ENCODE peak calls at places on chromosomes 12 and 14, in five cellular contexts. H, T, M, Q and S are unnamed samples.
A peak's percentile ranks its signal among the peaks of the same experiment; 100 is the strongest.

GRCh38 chr14:38311655-38312054 is 55.8 kb upstream of the CLEC14A start:
- DNase-seq in H (no peak), T (no peak), M (no peak), Q (no peak), S (no peak)

GRCh38 chr14:71554323-71554722 is 377.9 kb upstream of the RGS6 start:
- DNase-seq in H (no peak), T (no peak), M (no peak), Q (no peak), S (no peak)

GRCh38 chr12:93918262-93918661 is 230.1 kb upstream of the PLXNC1 start:
- DNase-seq in H (no peak), T (no peak), M (no peak), Q (no peak), S (no peak)

GRCh38 chr14:61337893-61338292 is 16.5 kb downstream of the PRKCH start:
- DNase-seq in H (peak; percentile 63), T (no peak), M (no peak), Q (no peak), S (no peak)

GRCh38 chr12:16726879-16727278 is 120.9 kb upstream of the LMO3 start:
- DNase-seq in H (no peak), T (no peak), M (no peak), Q (no peak), S (no peak)

GRCh38 chr12:43551271-43551970 is 582 bp downstream of the ADAMTS20 start:
- DNase-seq in H (no peak), T (no peak), M (no peak), Q (no peak), S (no peak)

GRCh38 chr12:19855876-19856275 is 416.6 kb downstream of the AEBP2 start:
- DNase-seq in H (no peak), T (no peak), M (no peak), Q (no peak), S (no peak)

GRCh38 chr14:58428011-58428807 is 690 bp downstream of the KIAA0586 start:
- DNase-seq in H (no peak), T (no peak), M (no peak), Q (peak; percentile 51), S (no peak)

GRCh38 chr14:92945544-92945943 is 22.6 kb downstream of the CHGA start:
- DNase-seq in H (no peak), T (no peak), M (no peak), Q (peak; percentile 47), S (no peak)

GRCh38 chr14:80621701-80622100 is 319.8 kb downstream of the CEP128 start:
- DNase-seq in H (no peak), T (no peak), M (no peak), Q (no peak), S (no peak)

GRCh38 chr12:112126916-112127315 is 1.6 kb downstream of the TRAFD1 start:
- DNase-seq in H (no peak), T (no peak), M (no peak), Q (no peak), S (peak; percentile 20)

GRCh38 chr12:65953621-65954020 is 129.3 kb downstream of the HMGA2 start:
- DNase-seq in H (no peak), T (no peak), M (no peak), Q (no peak), S (no peak)

GRCh38 chr14:101876539-101876938 is 87.8 kb upstream of the DYNC1H1 start:
- DNase-seq in H (peak; percentile 47), T (peak; percentile 62), M (peak; percentile 79), Q (no peak), S (peak; percentile 92)